ENCODE peak calls at places on chromosomes 6 and 20, in six cellular contexts. One of them, this sample, is unnamed.

GRCh38 chr6:34695729-34696188 is 808 bp downstream of the ILRUN start:
- DNase-seq in HL-60: no peak
- DNase-seq in fibroblast of pulmonary artery: no peak
- DNase-seq in AG10803: no peak
- DNase-seq in astrocyte of the cerebellum: no peak
- DNase-seq in cardiac muscle cell: no peak
- DNase-seq in this sample: no peak

GRCh38 chr20:61324906-61325305 is 72.8 kb downstream of the CDH4 start:
- DNase-seq in fibroblast of pulmonary artery: no peak
- DNase-seq in HL-60: no peak
- DNase-seq in AG10803: no peak
- DNase-seq in astrocyte of the cerebellum: no peak
- DNase-seq in cardiac muscle cell: no peak
- DNase-seq in this sample: no peak

GRCh38 chr20:41701596-41702350 is 83.6 kb upstream of the CHD6 start:
- DNase-seq in astrocyte of the cerebellum: no peak
- DNase-seq in fibroblast of pulmonary artery: no peak
- DNase-seq in AG10803: peak
- DNase-seq in HL-60: no peak
- DNase-seq in cardiac muscle cell: no peak
- DNase-seq in this sample: peak

GRCh38 chr20:362271-363254 is 15.7 kb downstream of the NRSN2 start:
- DNase-seq in cardiac muscle cell: no peak
- DNase-seq in HL-60: peak
- DNase-seq in AG10803: peak
- DNase-seq in fibroblast of pulmonary artery: peak
- DNase-seq in astrocyte of the cerebellum: no peak
- DNase-seq in this sample: no peak

GRCh38 chr6:13355043-13355945 is 27.0 kb upstream of the TBC1D7 start:
- DNase-seq in cardiac muscle cell: no peak
- DNase-seq in AG10803: peak
- DNase-seq in astrocyte of the cerebellum: peak
- DNase-seq in HL-60: no peak
- DNase-seq in fibroblast of pulmonary artery: peak
- DNase-seq in this sample: no peak

GRCh38 chr6:112252571-112253504 is 1.5 kb downstream of the LAMA4 start:
- DNase-seq in astrocyte of the cerebellum: no peak
- DNase-seq in fibroblast of pulmonary artery: peak
- DNase-seq in AG10803: peak
- DNase-seq in HL-60: no peak
- DNase-seq in cardiac muscle cell: no peak
- DNase-seq in this sample: no peak

GRCh38 chr6:111588366-111588765 is 17.3 kb downstream of the TRAF3IP2 start:
- DNase-seq in cardiac muscle cell: no peak
- DNase-seq in HL-60: no peak
- DNase-seq in astrocyte of the cerebellum: no peak
- DNase-seq in fibroblast of pulmonary artery: no peak
- DNase-seq in AG10803: no peak
- DNase-seq in this sample: no peak

GRCh38 chr6:16331328-16332174 is 93.2 kb downstream of the GMPR start:
- DNase-seq in fibroblast of pulmonary artery: peak
- DNase-seq in astrocyte of the cerebellum: peak
- DNase-seq in HL-60: peak
- DNase-seq in AG10803: peak
- DNase-seq in cardiac muscle cell: peak
- DNase-seq in this sample: peak

GRCh38 chr6:169076240-169076639 is 177.4 kb downstream of the THBS2 start:
- DNase-seq in AG10803: no peak
- DNase-seq in fibroblast of pulmonary artery: peak
- DNase-seq in cardiac muscle cell: no peak
- DNase-seq in astrocyte of the cerebellum: no peak
- DNase-seq in HL-60: no peak
- DNase-seq in this sample: no peak

GRCh38 chr20:44552950-44553908 is 29.1 kb upstream of the PKIG start:
- DNase-seq in AG10803: peak
- DNase-seq in fibroblast of pulmonary artery: peak
- DNase-seq in cardiac muscle cell: peak
- DNase-seq in HL-60: no peak
- DNase-seq in astrocyte of the cerebellum: peak
- DNase-seq in this sample: no peak

GRCh38 chr6:15897063-15897934 is 231.6 kb upstream of the MYLIP start:
- DNase-seq in HL-60: peak
- DNase-seq in AG10803: peak
- DNase-seq in cardiac muscle cell: no peak
- DNase-seq in fibroblast of pulmonary artery: peak
- DNase-seq in astrocyte of the cerebellum: no peak
- DNase-seq in this sample: no peak

GRCh38 chr6:24126586-24127192 is 674 bp downstream of the NRSN1 start:
- DNase-seq in astrocyte of the cerebellum: peak
- DNase-seq in AG10803: peak
- DNase-seq in cardiac muscle cell: peak
- DNase-seq in HL-60: no peak
- DNase-seq in fibroblast of pulmonary artery: peak
- DNase-seq in this sample: peak

GRCh38 chr6:24127316-24127715 is 1.3 kb downstream of the NRSN1 start:
- DNase-seq in AG10803: no peak
- DNase-seq in fibroblast of pulmonary artery: no peak
- DNase-seq in astrocyte of the cerebellum: no peak
- DNase-seq in cardiac muscle cell: no peak
- DNase-seq in HL-60: no peak
- DNase-seq in this sample: no peak

GRCh38 chr6:24131751-24132150 is 5.7 kb downstream of the NRSN1 start:
- DNase-seq in HL-60: no peak
- DNase-seq in fibroblast of pulmonary artery: no peak
- DNase-seq in astrocyte of the cerebellum: no peak
- DNase-seq in AG10803: no peak
- DNase-seq in cardiac muscle cell: no peak
- DNase-seq in this sample: no peak

GRCh38 chr6:24122139-24122538 is 3.9 kb upstream of the NRSN1 start:
- DNase-seq in cardiac muscle cell: no peak
- DNase-seq in AG10803: no peak
- DNase-seq in astrocyte of the cerebellum: no peak
- DNase-seq in HL-60: no peak
- DNase-seq in fibroblast of pulmonary artery: no peak
- DNase-seq in this sample: no peak

DNA sequence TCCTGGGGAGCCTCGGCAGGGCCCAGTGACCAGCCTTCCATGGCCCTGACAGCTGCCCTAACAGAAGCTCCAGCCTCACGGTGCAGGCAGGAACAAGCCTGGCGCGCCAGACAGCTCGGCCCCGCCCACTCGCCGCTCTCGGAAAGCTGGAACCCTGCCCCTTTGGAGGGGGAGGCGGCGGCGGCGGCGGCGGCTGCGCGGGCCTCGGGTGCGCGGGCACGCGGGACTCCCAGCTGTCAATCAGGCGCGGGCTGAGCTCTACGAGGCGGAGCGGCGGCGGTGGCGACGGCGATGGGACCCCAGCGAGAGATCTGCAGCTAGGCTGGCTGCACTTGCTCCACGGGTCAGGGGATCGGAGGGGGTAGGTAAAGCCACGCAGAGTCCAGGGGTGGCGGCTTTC is at the start of gene NRSN1:
- DNase-seq in cardiac muscle cell: peak
- DNase-seq in AG10803: no peak
- DNase-seq in astrocyte of the cerebellum: no peak
- DNase-seq in fibroblast of pulmonary artery: no peak
- DNase-seq in HL-60: no peak
- DNase-seq in this sample: no peak
- H3K4me3 ChIP-seq in cardiac muscle cell: peak
- H3K4me3 ChIP-seq in AG10803: no peak
- H3K4me3 ChIP-seq in astrocyte of the cerebellum: peak
- H3K4me3 ChIP-seq in fibroblast of pulmonary artery: no peak
- H3K4me3 ChIP-seq in HL-60: no peak
- H3K4me3 ChIP-seq in this sample: peak

GRCh38 chr6:97815413-97815812 is 532.4 kb upstream of the MMS22L start:
- DNase-seq in HL-60: no peak
- DNase-seq in fibroblast of pulmonary artery: no peak
- DNase-seq in cardiac muscle cell: no peak
- DNase-seq in AG10803: no peak
- DNase-seq in astrocyte of the cerebellum: no peak
- DNase-seq in this sample: no peak
- H3K4me3 ChIP-seq in HL-60: no peak
- H3K4me3 ChIP-seq in fibroblast of pulmonary artery: no peak
- H3K4me3 ChIP-seq in cardiac muscle cell: no peak
- H3K4me3 ChIP-seq in AG10803: no peak
- H3K4me3 ChIP-seq in astrocyte of the cerebellum: no peak
- H3K4me3 ChIP-seq in this sample: no peak

GRCh38 chr6:1391692-1392309 is 2.4 kb downstream of the FOXF2 start:
- DNase-seq in cardiac muscle cell: no peak
- DNase-seq in AG10803: no peak
- DNase-seq in astrocyte of the cerebellum: no peak
- DNase-seq in fibroblast of pulmonary artery: no peak
- DNase-seq in HL-60: no peak
- DNase-seq in this sample: no peak

GRCh38 chr6:1394591-1395463 is 5.5 kb downstream of the FOXF2 start:
- DNase-seq in HL-60: no peak
- DNase-seq in fibroblast of pulmonary artery: no peak
- DNase-seq in cardiac muscle cell: no peak
- DNase-seq in astrocyte of the cerebellum: no peak
- DNase-seq in AG10803: no peak
- DNase-seq in this sample: no peak

GRCh38 chr6:1390805-1391511 is 1.6 kb downstream of the FOXF2 start:
- DNase-seq in cardiac muscle cell: no peak
- DNase-seq in fibroblast of pulmonary artery: no peak
- DNase-seq in HL-60: no peak
- DNase-seq in astrocyte of the cerebellum: no peak
- DNase-seq in AG10803: peak
- DNase-seq in this sample: no peak

GRCh38 chr6:1393641-1394283 is 4.4 kb downstream of the FOXF2 start:
- DNase-seq in astrocyte of the cerebellum: no peak
- DNase-seq in AG10803: no peak
- DNase-seq in HL-60: no peak
- DNase-seq in cardiac muscle cell: no peak
- DNase-seq in fibroblast of pulmonary artery: no peak
- DNase-seq in this sample: no peak

DNA sequence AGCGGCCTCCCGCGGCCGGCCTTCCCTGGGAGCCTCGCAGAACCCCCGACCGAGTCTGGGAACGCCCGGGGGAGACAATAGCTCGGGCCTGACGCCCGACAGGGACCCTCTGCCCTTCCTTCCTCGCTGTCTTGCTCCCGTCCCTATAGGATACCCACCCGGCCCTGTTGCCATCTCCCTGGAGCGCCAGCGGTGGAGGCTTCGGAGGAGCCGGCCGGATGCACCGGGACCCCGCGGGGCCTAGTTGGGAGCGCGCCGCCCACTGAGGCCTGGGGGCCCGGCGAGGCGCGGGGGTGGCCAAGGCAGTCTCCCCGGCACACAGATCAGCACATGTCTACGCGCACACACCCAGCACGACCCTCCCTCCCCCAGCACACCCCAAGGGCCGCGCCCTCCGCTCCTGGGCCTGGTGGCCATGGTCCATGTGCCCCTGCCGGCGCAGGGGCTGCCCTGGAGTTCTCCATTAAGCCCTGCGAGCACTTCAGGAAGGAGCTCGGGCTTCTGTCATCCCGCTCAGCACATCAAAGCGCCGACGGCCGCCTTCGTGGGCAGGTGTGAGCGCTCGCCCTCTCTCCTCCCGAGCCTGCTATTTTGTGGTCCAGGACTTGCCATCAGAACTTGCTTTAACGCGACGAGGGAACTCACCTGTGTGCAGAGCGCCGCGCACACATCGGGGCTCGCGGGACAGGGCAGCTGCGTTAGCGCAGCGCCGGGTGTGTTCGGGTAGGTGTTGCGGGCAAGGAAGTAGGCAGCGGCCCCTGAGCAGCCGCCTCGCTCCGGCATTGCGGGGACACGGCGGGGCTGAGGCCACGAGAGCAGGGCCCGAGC is 3.7 kb downstream of the FOXF2 start:
- DNase-seq in AG10803: no peak
- DNase-seq in cardiac muscle cell: no peak
- DNase-seq in HL-60: no peak
- DNase-seq in fibroblast of pulmonary artery: no peak
- DNase-seq in astrocyte of the cerebellum: no peak
- DNase-seq in this sample: no peak
- H3K4me3 ChIP-seq in AG10803: no peak
- H3K4me3 ChIP-seq in cardiac muscle cell: peak
- H3K4me3 ChIP-seq in HL-60: no peak
- H3K4me3 ChIP-seq in fibroblast of pulmonary artery: no peak
- H3K4me3 ChIP-seq in astrocyte of the cerebellum: no peak
- H3K4me3 ChIP-seq in this sample: no peak

DNA sequence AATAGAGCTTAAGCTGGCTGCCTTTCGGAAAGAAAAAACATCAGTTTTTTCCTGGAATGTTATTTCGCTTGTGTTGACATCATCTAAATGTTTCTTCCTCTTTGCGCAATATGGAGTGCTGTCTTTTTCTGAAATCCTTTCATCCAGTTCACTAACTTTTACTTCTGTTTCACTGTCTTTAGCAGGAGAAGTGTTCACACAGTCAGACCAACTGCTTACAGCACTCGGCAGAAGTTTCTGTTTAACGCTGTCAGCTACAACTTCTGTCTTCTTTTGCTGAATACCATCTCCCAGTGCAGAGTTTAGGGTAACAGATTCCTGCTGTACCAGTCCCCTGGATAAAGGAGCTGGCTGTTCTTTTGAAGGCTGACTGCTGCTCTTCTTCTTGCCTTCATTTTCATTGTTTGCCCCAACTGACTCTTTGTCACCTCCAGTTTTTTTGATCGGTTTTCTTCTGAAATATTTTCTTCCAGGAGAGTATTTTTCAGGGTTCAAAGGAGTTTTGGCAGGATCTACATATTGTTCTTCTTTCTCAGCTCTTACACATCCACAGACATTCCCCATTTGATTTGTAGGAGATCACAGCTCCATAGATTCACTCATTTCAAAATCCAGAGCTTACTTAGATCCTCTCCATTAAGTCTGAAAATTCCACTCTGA is 50.0 kb upstream of the DST start:
- DNase-seq in HL-60: peak
- DNase-seq in cardiac muscle cell: no peak
- DNase-seq in AG10803: peak
- DNase-seq in fibroblast of pulmonary artery: peak
- DNase-seq in astrocyte of the cerebellum: no peak
- DNase-seq in this sample: no peak
- H3K4me3 ChIP-seq in HL-60: no peak
- H3K4me3 ChIP-seq in cardiac muscle cell: no peak
- H3K4me3 ChIP-seq in AG10803: peak
- H3K4me3 ChIP-seq in fibroblast of pulmonary artery: peak
- H3K4me3 ChIP-seq in astrocyte of the cerebellum: no peak
- H3K4me3 ChIP-seq in this sample: peak

GRCh38 chr6:52667572-52667971 is 3.3 kb upstream of the TMEM14A start:
- DNase-seq in HL-60: no peak
- DNase-seq in astrocyte of the cerebellum: no peak
- DNase-seq in cardiac muscle cell: no peak
- DNase-seq in AG10803: no peak
- DNase-seq in fibroblast of pulmonary artery: no peak
- DNase-seq in this sample: no peak

GRCh38 chr6:52664185-52664990 is 6.5 kb upstream of the TMEM14A start:
- DNase-seq in AG10803: peak
- DNase-seq in cardiac muscle cell: peak
- DNase-seq in fibroblast of pulmonary artery: peak
- DNase-seq in astrocyte of the cerebellum: peak
- DNase-seq in HL-60: peak
- DNase-seq in this sample: peak

GRCh38 chr6:52664991-52665686 is 5.8 kb upstream of the TMEM14A start:
- DNase-seq in astrocyte of the cerebellum: no peak
- DNase-seq in AG10803: no peak
- DNase-seq in fibroblast of pulmonary artery: no peak
- DNase-seq in HL-60: no peak
- DNase-seq in cardiac muscle cell: no peak
- DNase-seq in this sample: no peak

GRCh38 chr6:52663935-52664184 is 7.1 kb upstream of the TMEM14A start:
- DNase-seq in HL-60: no peak
- DNase-seq in astrocyte of the cerebellum: no peak
- DNase-seq in cardiac muscle cell: no peak
- DNase-seq in fibroblast of pulmonary artery: no peak
- DNase-seq in AG10803: no peak
- DNase-seq in this sample: no peak

GRCh38 chr6:52666523-52666922 is 4.4 kb upstream of the TMEM14A start:
- DNase-seq in fibroblast of pulmonary artery: no peak
- DNase-seq in astrocyte of the cerebellum: no peak
- DNase-seq in cardiac muscle cell: no peak
- DNase-seq in AG10803: no peak
- DNase-seq in HL-60: no peak
- DNase-seq in this sample: no peak
- H3K4me3 ChIP-seq in fibroblast of pulmonary artery: no peak
- H3K4me3 ChIP-seq in astrocyte of the cerebellum: no peak
- H3K4me3 ChIP-seq in cardiac muscle cell: no peak
- H3K4me3 ChIP-seq in AG10803: peak
- H3K4me3 ChIP-seq in HL-60: no peak
- H3K4me3 ChIP-seq in this sample: peak